ENCODE peak calls at places on chromosomes 3 and 15, in ten cellular contexts. Z is neuronal stem cell, F is RWPE2, W is thyroid gland, T is GM23338, X is thoracic aorta, N is iPS DF 6.9, R is psoas muscle, L is tibial artery, U is hepatocyte. J is an unnamed sample. For H3K4me1, the result is how much of the 10 kb centered on the place peaks cover.

GRCh38 chr3:16369247-16369646 is 104.2 kb downstream of the OXNAD1 start:
- DNase-seq in X (no peak), L (no peak), N (no peak), W (no peak), Z (no peak), U (no peak), F (no peak), T (peak), R (no peak), J (no peak)

GRCh38 chr3:197714251-197714650 is 22.5 kb downstream of the RUBCN start:
- DNase-seq in T (no peak), Z (no peak), L (no peak), W (no peak), U (no peak), N (no peak), X (no peak), F (no peak), R (no peak), J (no peak)

GRCh38 chr15:77059761-77060345 is 11.1 kb downstream of the TSPAN3 start:
- DNase-seq in L (no peak), Z (no peak), F (no peak), N (no peak), X (no peak), U (no peak), R (no peak), T (no peak), W (peak), J (no peak)

GRCh38 chr3:197374951-197375560 is 76.6 kb upstream of the DLG1 start:
- DNase-seq in W (no peak), X (no peak), T (no peak), F (no peak), U (no peak), R (no peak), Z (no peak), L (peak), N (no peak), J (no peak)

GRCh38 chr3:125051715-125052581 is 3.8 kb downstream of the HEG1 start:
- DNase-seq in U (no peak), N (no peak), W (peak), L (peak), Z (no peak), T (peak), R (peak), F (no peak), X (peak), J (no peak)

GRCh38 chr15:60421544-60421943 is 23.8 kb upstream of the ANXA2 start:
- DNase-seq in X (no peak), R (no peak), L (no peak), N (no peak), F (no peak), U (no peak), W (no peak), T (no peak), Z (no peak), J (no peak)

GRCh38 chr3:58037141-58037910 is 29.1 kb downstream of the FLNB start:
- DNase-seq in L (no peak), F (no peak), X (no peak), N (no peak), U (no peak), R (no peak), T (no peak), W (no peak), Z (no peak), J (no peak)

GRCh38 chr3:105030211-105030610 is 336.5 kb upstream of the ALCAM start:
- DNase-seq in N (no peak), W (no peak), L (no peak), X (no peak), U (no peak), R (no peak), Z (no peak), F (no peak), T (no peak), J (no peak)

GRCh38 chr3:30174357-30174756 is 432.0 kb upstream of the TGFBR2 start:
- DNase-seq in L (no peak), U (no peak), T (no peak), Z (no peak), W (no peak), N (no peak), R (no peak), X (no peak), F (no peak), J (no peak)

GRCh38 chr3:46628980-46629379 is 16.7 kb downstream of the FAM240A start:
- DNase-seq in W (no peak), Z (no peak), T (no peak), X (no peak), L (no peak), N (no peak), F (no peak), U (peak), R (peak), J (no peak)

GRCh38 chr15:47374222-47374621 is 343.1 kb upstream of the SEMA6D start:
- DNase-seq in L (no peak), Z (no peak), R (no peak), U (no peak), F (no peak), W (no peak), X (no peak), N (peak), T (peak), J (no peak)

GRCh38 chr3:157360044-157360443 is 76.6 kb upstream of the PTX3 start:
- DNase-seq in N (no peak), X (no peak), L (no peak), U (no peak), R (no peak), Z (no peak), T (no peak), F (no peak), W (no peak), J (no peak)

GRCh38 chr3:54712539-54712938 is 215.3 kb downstream of the LRTM1 start:
- DNase-seq in R (no peak), X (no peak), U (no peak), T (no peak), N (no peak), L (no peak), F (no peak), Z (no peak), W (no peak), J (no peak)

GRCh38 chr15:31473384-31474058 is 146.9 kb downstream of the KLF13 start:
- DNase-seq in Z (no peak), X (no peak), N (no peak), T (no peak), F (peak), W (no peak), R (no peak), L (peak), U (no peak), J (no peak)

GRCh38 chr3:156606729-156607128 is 51.8 kb upstream of the SSR3 start:
- DNase-seq in W (no peak), L (no peak), R (no peak), U (no peak), N (no peak), Z (no peak), X (no peak), T (no peak), F (no peak), J (no peak)

GRCh38 chr15:91021516-91022074 is 799 bp downstream of the VPS33B start:
- DNase-seq in L (no peak), W (no peak), N (no peak), U (no peak), X (no peak), T (no peak), R (no peak), F (no peak), Z (no peak), J (no peak)

GRCh38 chr3:16484216-16484615 is 29.3 kb downstream of the RFTN1 start:
- DNase-seq in X (no peak), Z (no peak), W (no peak), F (no peak), T (no peak), L (no peak), N (no peak), R (no peak), U (peak), J (no peak)

GRCh38 chr15:56215769-56216168 is 27.9 kb downstream of the RFX7 start:
- DNase-seq in T (peak), U (no peak), Z (no peak), X (no peak), L (no peak), W (no peak), N (no peak), F (no peak), R (no peak), J (no peak)

GRCh38 chr3:23966308-23966707 is 21.2 kb downstream of the NR1D2 start:
- DNase-seq in R (no peak), N (no peak), X (no peak), L (no peak), Z (no peak), W (no peak), T (no peak), U (no peak), F (no peak), J (no peak)

GRCh38 chr15:92394327-92395175 is 870 bp downstream of the ST8SIA2 start:
- DNase-seq in L (no peak), Z (peak), R (no peak), W (no peak), N (no peak), U (peak), X (no peak), F (no peak), T (peak), J (no peak)

GRCh38 chr3:187264946-187265345 is 26.6 kb downstream of the MASP1 start:
- DNase-seq in N (no peak), U (no peak), X (no peak), T (no peak), F (no peak), Z (no peak), R (no peak), L (no peak), W (no peak), J (no peak)

GRCh38 chr15:79804833-79805232 is 92.0 kb downstream of the MTHFS start:
- DNase-seq in X (no peak), U (no peak), F (no peak), T (no peak), Z (no peak), W (no peak), L (no peak), N (no peak), R (no peak), J (no peak)

GRCh38 chr3:135235541-135235940 is 440.5 kb downstream of the EPHB1 start:
- DNase-seq in X (no peak), F (no peak), Z (no peak), U (no peak), N (no peak), W (no peak), R (no peak), L (no peak), T (no peak), J (peak)

GRCh38 chr3:52298147-52299098 is 10.8 kb downstream of the GLYCTK start:
- DNase-seq in T (peak), Z (no peak), F (no peak), X (no peak), N (no peak), R (no peak), W (peak), L (no peak), U (peak), J (no peak)

GRCh38 chr3:194375921-194376570 is 6.5 kb upstream of the LRRC15 start:
- DNase-seq in F (no peak), N (no peak), U (no peak), T (no peak), Z (no peak), R (no peak), X (no peak), L (no peak), W (no peak), J (no peak)

GRCh38 chr3:100295089-100295488 is 34.3 kb downstream of the TBC1D23 start:
- DNase-seq in R (no peak), L (no peak), N (no peak), T (no peak), F (no peak), U (no peak), X (no peak), Z (no peak), W (no peak), J (no peak)

GRCh38 chr3:41274944-41275668 is 75.8 kb downstream of the CTNNB1 start:
- DNase-seq in N (no peak), U (peak), T (no peak), X (no peak), W (no peak), Z (no peak), R (no peak), F (no peak), L (no peak), J (no peak)

GRCh38 chr3:57646723-57647122 is 46.2 kb downstream of the DENND6A start:
- DNase-seq in W (peak), F (no peak), T (no peak), U (peak), Z (no peak), L (no peak), X (no peak), R (no peak), N (no peak), J (no peak)

GRCh38 chr3:175212896-175213295 is 353.8 kb downstream of the NAALADL2 start:
- DNase-seq in N (no peak), Z (no peak), W (no peak), L (no peak), T (no peak), F (no peak), X (no peak), R (no peak), U (no peak), J (no peak)

DNA sequence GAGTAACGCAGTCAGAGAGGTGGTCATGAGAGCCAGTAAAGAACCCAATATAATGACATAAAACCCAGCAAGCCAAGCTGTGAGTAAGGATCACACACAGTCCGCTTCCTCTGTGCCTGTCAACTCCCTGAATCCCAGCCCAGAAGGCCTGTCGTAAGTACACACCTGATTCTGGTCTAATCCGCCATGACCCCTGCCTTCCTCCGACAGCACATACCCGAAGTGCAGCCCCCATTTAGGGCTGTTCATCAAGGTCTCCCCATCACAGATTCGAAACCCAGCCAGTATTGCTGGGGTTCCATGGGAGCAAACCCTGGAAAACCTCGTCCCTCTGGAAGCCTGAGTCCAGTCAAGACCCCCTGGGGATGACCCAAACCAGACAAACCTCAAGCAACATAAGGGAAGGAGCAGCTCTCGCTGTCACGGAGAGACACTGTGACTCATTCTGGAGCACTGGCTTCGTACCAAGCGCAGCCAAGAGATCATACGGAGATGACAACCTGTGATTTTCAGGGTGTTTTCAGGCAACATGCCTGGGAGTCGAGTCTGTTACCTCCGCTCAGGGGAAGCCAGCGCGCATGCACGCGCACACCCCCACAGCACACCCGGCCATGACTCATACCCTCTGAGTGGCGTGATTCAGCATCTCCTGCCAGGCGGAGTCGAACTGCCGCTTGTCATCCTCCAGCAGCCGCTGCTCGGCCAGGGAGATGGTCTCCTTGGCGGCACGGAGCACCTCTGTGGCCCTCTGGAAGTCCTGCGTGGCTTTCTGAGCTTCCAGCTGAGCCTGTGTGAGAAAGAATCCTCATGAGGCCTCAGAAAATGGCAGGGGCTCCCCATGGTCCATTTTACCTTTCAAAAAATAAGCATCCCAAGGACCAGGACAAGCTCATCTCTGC is 63.0 kb downstream of the SH3BP5 start:
- DNase-seq in Z (no peak), W (peak), F (peak), T (no peak), X (peak), N (no peak), R (peak), U (peak), L (peak), J (peak)
- H3K4me3 ChIP-seq in Z (no peak), W (no peak), F (no peak), T (no peak), X (peak), N (no peak), R (no peak), U (no peak), L (no peak), J (no peak)

GRCh38 chr3:166731701-166732100 is 648.4 kb downstream of the ZBBX start:
- DNase-seq in N (no peak), W (no peak), L (no peak), Z (no peak), U (no peak), F (no peak), R (no peak), T (no peak), X (no peak), J (no peak)

DNA sequence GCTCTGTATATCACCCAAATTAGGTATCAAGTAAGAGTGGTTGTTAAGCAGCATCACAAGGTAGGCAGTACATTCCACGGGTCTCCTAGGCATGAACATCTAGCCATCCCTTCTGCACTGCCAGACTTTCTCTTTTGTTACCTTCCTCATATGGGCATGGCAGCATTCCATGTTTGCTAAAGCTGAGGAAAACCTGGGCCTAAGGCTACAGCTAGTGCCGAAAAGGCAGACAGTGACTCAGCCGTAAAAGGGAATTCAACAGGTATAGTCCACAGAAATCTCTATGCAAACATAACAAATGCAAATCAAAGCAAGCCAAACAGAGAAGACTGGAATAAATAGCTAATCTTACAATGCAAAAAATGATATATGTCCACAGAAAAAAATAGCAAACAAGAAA is 645.4 kb downstream of the ZBBX start:
- DNase-seq in W (no peak), R (no peak), X (no peak), N (no peak), L (no peak), Z (no peak), F (no peak), T (no peak), U (peak), J (no peak)
- H3K4me1 ChIP-seq in W (under half), R (under half), X (under half), N (under half), L (under half), Z (under half), F (under half), T (under half), U (under half), J (under half)

GRCh38 chr15:66155065-66155464 is 98.5 kb downstream of the MEGF11 start:
- DNase-seq in R (no peak), F (no peak), N (no peak), U (no peak), L (no peak), W (no peak), Z (no peak), T (no peak), X (no peak), J (no peak)
- H3K4me3 ChIP-seq in R (no peak), F (no peak), N (no peak), U (no peak), L (no peak), W (no peak), Z (no peak), T (no peak), X (no peak), J (no peak)

DNA sequence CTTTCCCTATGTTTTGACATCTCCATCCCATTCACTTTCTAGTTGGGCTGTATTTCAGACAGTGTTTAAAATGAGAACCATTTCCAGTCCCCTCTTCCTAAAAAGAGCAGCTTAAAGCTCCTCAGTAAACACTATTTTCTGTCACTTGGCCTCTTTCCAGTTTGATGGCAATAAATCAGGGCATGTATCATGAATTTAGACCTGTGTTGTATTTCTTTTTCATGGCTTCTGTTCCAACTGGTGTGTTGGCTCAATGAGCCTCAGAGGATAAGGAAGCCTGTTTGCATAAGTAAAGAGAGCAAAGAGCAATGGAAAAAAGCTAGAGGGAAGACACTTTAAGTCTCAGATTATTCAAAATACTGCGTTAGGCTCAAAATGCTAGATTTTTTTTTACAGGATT is 7.2 kb downstream of the CCDC80 start:
- DNase-seq in R (no peak), T (no peak), X (no peak), N (no peak), U (peak), W (no peak), L (no peak), Z (no peak), F (no peak), J (no peak)
- H3K4me1 ChIP-seq in R (under half), T (half or more), X (under half), N (under half), U (under half), W (under half), L (under half), Z (under half), F (under half), J (half or more)

DNA sequence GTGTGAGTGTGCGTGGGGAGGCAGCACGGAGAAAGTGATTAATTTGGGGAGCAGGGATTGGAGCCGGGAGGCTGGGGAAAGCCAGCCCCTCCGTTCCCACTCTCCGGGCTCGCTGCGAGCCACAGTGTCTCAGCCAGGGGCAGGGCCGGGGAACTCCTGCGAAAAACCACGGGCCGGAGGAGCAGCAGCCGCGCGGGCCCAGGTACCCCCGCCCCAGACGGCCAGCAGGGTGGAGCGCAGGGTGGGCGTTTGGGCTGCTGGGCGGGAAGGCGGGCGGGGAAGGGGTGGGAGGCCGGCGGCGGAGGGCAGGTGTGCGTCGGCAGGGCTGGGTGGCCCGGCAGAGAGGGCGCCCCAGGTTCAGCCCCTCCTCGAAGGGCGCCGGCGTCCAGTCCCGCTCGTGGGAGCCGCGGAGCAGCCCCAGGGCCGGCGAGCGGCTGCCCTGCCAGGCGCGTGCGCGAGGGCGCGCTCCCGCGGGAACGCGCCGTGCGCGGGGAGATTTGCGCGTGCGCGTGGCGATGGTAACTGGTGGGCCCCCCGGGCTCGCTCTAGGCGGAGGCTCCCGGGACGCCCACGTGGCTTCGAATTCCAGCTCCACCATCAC is 1.4 kb downstream of the CHL1 start:
- DNase-seq in N (no peak), U (peak), X (no peak), W (no peak), T (peak), F (no peak), Z (peak), R (no peak), L (no peak), J (no peak)
- H3K4me3 ChIP-seq in N (no peak), U (no peak), X (peak), W (no peak), T (peak), F (peak), Z (peak), R (peak), L (peak), J (peak)

GRCh38 chr3:188542196-188542595 is 388.2 kb downstream of the LPP start:
- DNase-seq in R (no peak), L (no peak), W (no peak), F (no peak), X (no peak), T (no peak), N (no peak), U (no peak), Z (no peak), J (no peak)

GRCh38 chr3:188544012-188544411 is 390.1 kb downstream of the LPP start:
- DNase-seq in W (no peak), F (no peak), X (no peak), Z (no peak), L (no peak), R (no peak), U (no peak), N (no peak), T (no peak), J (no peak)

GRCh38 chr3:188546835-188547670 is 393.1 kb downstream of the LPP start:
- DNase-seq in F (no peak), Z (no peak), T (no peak), N (no peak), U (peak), L (no peak), R (no peak), X (no peak), W (no peak), J (no peak)
- H3K4me1 ChIP-seq in F (under half), Z (under half), T (under half), N (under half), U (under half), L (under half), R (under half), X (under half), W (under half), J (under half)

DNA sequence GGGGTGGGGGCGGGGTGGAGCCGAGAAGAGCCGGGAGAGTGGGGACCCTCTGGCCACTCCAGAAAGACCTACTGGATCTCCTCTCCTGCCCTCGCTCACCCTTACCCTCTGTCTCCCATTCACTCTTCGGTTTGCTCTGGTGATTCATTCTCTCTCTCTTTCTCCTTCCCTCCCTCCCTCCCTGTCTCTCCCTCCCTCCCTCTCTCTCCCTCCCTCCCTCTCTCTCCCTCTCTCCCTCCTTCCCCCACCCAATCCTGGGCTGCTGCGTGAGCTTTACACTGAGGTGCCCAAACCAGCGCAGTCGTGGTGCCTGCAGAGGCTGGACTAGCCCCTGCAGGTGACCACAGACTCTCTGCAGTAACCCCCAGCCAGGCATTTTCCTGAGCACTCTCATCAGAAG is 32.2 kb upstream of the ADAMTS17 start:
- DNase-seq in U (no peak), W (no peak), X (no peak), N (no peak), F (no peak), Z (no peak), R (no peak), T (peak), L (no peak), J (no peak)
- H3K4me3 ChIP-seq in U (no peak), W (no peak), X (peak), N (peak), F (no peak), Z (no peak), R (no peak), T (peak), L (peak), J (peak)